ENCODE peak calls at places on chromosome 12, in four cellular contexts. W is H9, N is mesendoderm, T is H1. E is an unnamed sample.

GRCh38 chr12:115132145-115132544 is 448.2 kb upstream of the TBX3 start:
- DNase-seq in W (no peak), T (no peak), N (peak), E (no peak)

GRCh38 chr12:108532061-108532848 is 17.2 kb downstream of the FICD start:
- DNase-seq in W (no peak), N (no peak), T (no peak), E (no peak)

GRCh38 chr12:132153501-132154340 is 9.5 kb downstream of the NOC4L start:
- DNase-seq in N (peak), T (peak), W (peak), E (peak)

GRCh38 chr12:68641138-68641537 is 30.4 kb downstream of the RAP1B start:
- DNase-seq in N (no peak), T (no peak), W (no peak), E (no peak)

GRCh38 chr12:53961025-53961761 is 6.5 kb downstream of the HOXC12 start:
- DNase-seq in N (no peak), W (peak), T (no peak), E (no peak)

GRCh38 chr12:103505371-103506236 is 9.8 kb upstream of the C12orf42 start:
- DNase-seq in T (no peak), W (no peak), N (no peak), E (no peak)

GRCh38 chr12:20220339-20220738 is 148.0 kb upstream of the PDE3A start:
- DNase-seq in W (peak), T (no peak), N (peak), E (peak)

GRCh38 chr12:65534105-65534841 is 255.8 kb downstream of the MSRB3 start:
- DNase-seq in T (no peak), N (no peak), W (no peak), E (no peak)

GRCh38 chr12:30795660-30796507 is 41.1 kb upstream of the CAPRIN2 start:
- DNase-seq in N (peak), W (peak), T (no peak), E (peak)

GRCh38 chr12:58489394-58489793 is 430.9 kb downstream of the LRIG3 start:
- DNase-seq in T (no peak), W (no peak), N (no peak), E (no peak)

GRCh38 chr12:12784116-12784515 is 1.3 kb upstream of the APOLD1 start:
- DNase-seq in T (no peak), W (no peak), N (no peak), E (no peak)

GRCh38 chr12:75007133-75007532 is 202.5 kb downstream of the KCNC2 start:
- DNase-seq in N (no peak), T (no peak), W (no peak), E (no peak)

GRCh38 chr12:116924558-116925453 is 14.1 kb downstream of the FBXW8 start:
- DNase-seq in T (no peak), W (peak), N (peak), E (peak)

GRCh38 chr12:105479710-105480109 is 149.2 kb downstream of the C12orf75 start:
- DNase-seq in N (no peak), T (no peak), W (no peak), E (no peak)

GRCh38 chr12:91854725-91855124 is 290.9 kb downstream of the BTG1 start:
- DNase-seq in T (no peak), W (no peak), N (no peak), E (peak)

GRCh38 chr12:24780969-24781368 is 167.9 kb downstream of the BCAT1 start:
- DNase-seq in N (peak), W (no peak), T (no peak), E (peak)

GRCh38 chr12:66594688-66595087 is 84.2 kb downstream of the GRIP1 start:
- DNase-seq in T (no peak), N (no peak), W (no peak), E (no peak)

GRCh38 chr12:88816201-88816600 is 235.9 kb upstream of the KITLG start:
- DNase-seq in T (no peak), W (no peak), N (no peak), E (peak)

GRCh38 chr12:88814789-88815188 is 234.5 kb upstream of the KITLG start:
- DNase-seq in N (no peak), W (no peak), T (no peak), E (no peak)

GRCh38 chr12:88820012-88820411 is 239.7 kb upstream of the KITLG start:
- DNase-seq in N (no peak), W (no peak), T (no peak), E (no peak)
- H3K56ac ChIP-seq in N (no peak), W (no peak), T (no peak), E (no peak)

GRCh38 chr12:96483116-96483515 is 6.3 kb upstream of the CFAP54 start:
- DNase-seq in N (no peak), W (no peak), T (no peak), E (no peak)
- H3K56ac ChIP-seq in N (no peak), W (no peak), T (no peak), E (no peak)

DNA sequence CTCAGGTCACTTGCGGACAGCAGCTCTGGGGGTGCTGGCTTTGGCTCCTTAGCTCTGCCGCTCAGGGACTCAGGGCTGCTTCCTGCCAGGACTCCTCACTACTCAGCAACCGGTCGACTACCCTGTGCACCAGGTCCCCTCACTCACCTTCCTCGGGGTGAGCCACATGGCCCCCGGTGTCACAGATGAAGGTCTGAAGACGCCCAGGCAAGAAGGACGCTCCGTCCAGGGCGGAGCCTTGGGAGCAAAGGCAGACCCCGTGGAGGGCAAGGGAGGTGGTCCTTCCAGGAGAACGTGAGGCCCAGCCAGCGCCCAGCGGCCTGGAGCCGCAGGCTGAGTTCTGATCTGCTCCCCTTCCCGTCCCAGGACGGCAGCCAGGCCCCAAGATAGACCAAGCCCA is 32.0 kb downstream of the SLC6A12 start:
- DNase-seq in W (no peak), N (no peak), T (no peak), E (no peak)
- H3K56ac ChIP-seq in W (no peak), N (no peak), T (no peak), E (no peak)

DNA sequence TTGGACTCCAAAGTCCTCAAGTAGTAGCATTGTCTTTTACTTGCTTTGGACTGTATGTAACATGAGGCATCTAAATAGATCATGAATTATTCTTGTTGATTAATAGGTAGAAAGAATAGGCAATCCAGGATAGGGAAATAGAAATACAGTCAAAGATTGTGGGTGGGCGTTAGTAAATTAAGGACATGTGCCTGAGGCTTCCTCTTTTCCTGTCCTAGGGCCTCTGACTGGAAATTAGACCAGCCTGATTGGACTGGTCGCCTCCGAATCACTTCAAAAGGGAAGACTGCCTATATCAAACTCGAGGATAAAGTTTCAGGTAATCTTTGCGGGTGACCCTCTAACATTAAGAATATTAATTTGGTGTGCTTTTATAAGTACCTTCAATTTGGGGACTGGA is 7.6 kb downstream of the NECAP1 start:
- DNase-seq in W (no peak), T (no peak), N (no peak), E (no peak)
- H3K56ac ChIP-seq in W (no peak), T (no peak), N (no peak), E (no peak)

GRCh38 chr12:71719647-71720370 is 33.9 kb downstream of the TMEM19 start:
- DNase-seq in N (no peak), W (no peak), T (no peak), E (peak)
- H3K56ac ChIP-seq in N (no peak), W (no peak), T (no peak), E (no peak)

DNA sequence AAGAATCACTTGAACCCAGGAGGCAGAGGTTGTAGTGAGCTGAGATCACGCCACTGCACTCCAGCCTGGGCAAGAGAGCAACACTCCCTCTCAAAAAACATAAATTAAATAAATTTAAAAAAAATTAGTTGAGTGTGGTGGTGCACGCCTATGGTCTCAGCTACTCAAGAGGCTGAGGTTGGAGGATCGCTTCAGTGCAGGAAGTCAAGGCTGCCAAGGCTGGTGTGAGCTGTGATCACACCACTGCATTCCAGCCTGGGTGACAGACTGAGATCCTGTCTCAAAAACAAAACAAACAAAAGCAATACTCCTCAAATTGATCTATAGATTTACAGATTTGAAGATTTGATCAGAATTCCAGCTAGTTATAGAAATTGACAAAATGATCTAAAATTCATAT is 92.7 kb upstream of the RESF1 start:
- DNase-seq in N (no peak), W (no peak), T (no peak), E (no peak)
- H3K56ac ChIP-seq in N (no peak), W (no peak), T (no peak), E (no peak)

DNA sequence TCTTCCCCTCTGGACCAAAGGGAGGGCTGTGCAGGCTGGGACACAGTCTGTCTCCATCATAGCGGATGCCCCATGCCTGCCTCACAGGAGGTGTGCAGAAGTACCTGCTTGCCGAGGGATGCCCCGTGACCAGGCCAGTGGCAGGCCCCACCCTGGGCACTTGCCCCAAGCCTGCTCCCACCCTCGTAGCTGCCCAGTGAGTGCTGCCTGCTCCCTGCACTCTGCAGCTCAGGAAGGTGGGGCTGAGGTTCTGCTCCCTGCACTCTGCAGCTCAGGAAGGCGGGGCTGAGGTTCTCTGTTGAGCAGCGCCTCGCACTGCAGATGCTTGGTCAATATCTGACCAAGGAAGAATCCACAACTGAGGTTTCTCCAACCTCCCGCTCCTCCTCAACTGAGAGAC is 6.9 kb downstream of the MMAB start:
- DNase-seq in W (no peak), T (no peak), N (no peak), E (no peak)
- H3K56ac ChIP-seq in W (no peak), T (no peak), N (no peak), E (no peak)

DNA sequence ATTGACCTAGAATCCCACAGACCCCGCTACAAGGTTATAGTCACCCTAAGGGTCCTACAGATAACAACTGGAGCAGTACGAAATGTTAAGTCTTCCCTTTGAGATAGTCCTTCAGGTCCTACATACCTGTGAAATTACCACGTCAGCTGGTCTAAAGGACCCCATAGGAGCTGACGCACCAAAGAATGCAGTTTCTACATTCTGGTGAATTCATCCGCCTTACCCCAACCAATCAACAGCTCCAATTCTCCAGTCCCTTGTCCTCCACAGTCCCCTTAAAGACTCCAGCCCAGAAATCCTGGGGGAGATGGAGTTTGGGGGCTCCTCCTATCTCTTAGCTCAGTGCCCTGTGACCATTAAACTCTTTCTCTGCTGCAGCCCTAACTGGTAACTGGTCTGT is 36.2 kb upstream of the PRMT8 start:
- DNase-seq in T (no peak), N (peak), W (peak), E (no peak)
- H3K56ac ChIP-seq in T (no peak), N (no peak), W (no peak), E (no peak)

GRCh38 chr12:6620137-6620884 is 13.1 kb upstream of the CHD4 start:
- DNase-seq in W (peak), T (peak), N (peak), E (no peak)

GRCh38 chr12:6620885-6621274 is 13.7 kb upstream of the CHD4 start:
- DNase-seq in W (no peak), T (no peak), N (no peak), E (no peak)

GRCh38 chr12:6614513-6615177 is 7.5 kb upstream of the CHD4 start:
- DNase-seq in W (peak), N (peak), T (no peak), E (no peak)

GRCh38 chr12:6615802-6616201 is 8.6 kb upstream of the CHD4 start:
- DNase-seq in N (no peak), T (no peak), W (no peak), E (no peak)

DNA sequence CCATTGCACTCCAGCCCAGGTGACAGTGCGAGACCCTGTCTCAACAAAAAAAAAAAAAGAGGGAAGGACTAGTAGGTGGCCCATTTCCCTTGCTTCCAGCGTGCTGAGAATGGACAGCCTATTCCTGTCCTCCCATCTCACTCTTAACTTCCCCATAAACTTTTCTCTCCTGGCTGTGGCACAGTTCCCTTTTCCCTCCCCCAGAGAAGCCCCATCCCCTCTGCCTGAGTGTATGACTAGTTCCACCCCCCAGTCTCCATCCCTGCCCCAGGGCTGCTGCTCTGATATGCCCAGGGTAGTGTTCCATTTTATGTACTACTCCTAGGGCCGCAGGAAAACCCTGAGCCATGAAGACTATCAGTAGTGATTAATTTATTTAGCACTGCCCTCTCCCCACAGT is 11.3 kb upstream of the CHD4 start:
- DNase-seq in T (no peak), W (no peak), N (no peak), E (no peak)
- H3K56ac ChIP-seq in T (no peak), W (no peak), N (no peak), E (no peak)

GRCh38 chr12:111826982-111827381 is 15.0 kb upstream of the MAPKAPK5 start:
- DNase-seq in W (no peak), T (no peak), N (no peak), E (no peak)

GRCh38 chr12:111827916-111828315 is 14.1 kb upstream of the MAPKAPK5 start:
- DNase-seq in T (no peak), N (no peak), W (no peak), E (no peak)

GRCh38 chr12:111826316-111826715 is 15.7 kb upstream of the MAPKAPK5 start:
- DNase-seq in N (no peak), T (no peak), W (no peak), E (no peak)

GRCh38 chr12:111823891-111824290 is 18.1 kb upstream of the MAPKAPK5 start:
- DNase-seq in N (no peak), W (no peak), T (no peak), E (no peak)

GRCh38 chr12:111825509-111825908 is 16.5 kb upstream of the MAPKAPK5 start:
- DNase-seq in N (no peak), W (no peak), T (no peak), E (no peak)
- H3K56ac ChIP-seq in N (no peak), W (no peak), T (no peak), E (no peak)

E was measured in IMR-90.